ENCODE peak calls at places on chromosomes 11 and 22, in five cellular contexts. G is CD4-positive, alpha-beta T cell; L is choroid plexus epithelial cell; Y is dorsolateral prefrontal cortex; V is progenitor cell of endocrine pancreas. J is an unnamed sample.
A peak's percentile ranks its signal among the peaks of the same experiment; 100 is the strongest.

GRCh38 chr11:129960216-129961214 is 42.1 kb downstream of the PRDM10 start:
- DNase-seq in G (no peak), L (peak; percentile 91), Y (no peak), V (no peak), J (peak; percentile 22)

GRCh38 chr11:64352099-64353005 is 6.6 kb upstream of the RPS6KA4 start:
- DNase-seq in G (no peak), L (no peak), Y (no peak), V (no peak), J (no peak)

GRCh38 chr11:132300283-132300682 is 929.9 kb downstream of the NTM start:
- DNase-seq in G (no peak), L (peak; percentile 52), Y (no peak), V (no peak), J (no peak)

GRCh38 chr11:14538271-14538925 is 18.2 kb upstream of the PSMA1 start:
- DNase-seq in G (no peak), L (no peak), Y (no peak), V (no peak), J (no peak)

GRCh38 chr22:36184433-36185035 is 17.1 kb downstream of the APOL4 start:
- DNase-seq in G (no peak), L (peak; percentile 63), Y (peak; percentile 80), V (no peak), J (no peak)

GRCh38 chr11:93648168-93648567 is 13.3 kb upstream of the CEP295 start:
- DNase-seq in G (no peak), L (peak; percentile 72), Y (no peak), V (no peak), J (no peak)

GRCh38 chr11:12028303-12028702 is 19.9 kb upstream of the DKK3 start:
- DNase-seq in G (no peak), L (no peak), Y (no peak), V (no peak), J (no peak)

GRCh38 chr22:37802310-37803194 is 5.2 kb upstream of the GCAT start:
- DNase-seq in G (no peak), L (peak; percentile 60), Y (no peak), V (peak; percentile 51), J (peak; percentile 65)

GRCh38 chr11:94224078-94224477 is 80.3 kb upstream of the IZUMO1R start:
- DNase-seq in G (no peak), L (no peak), Y (no peak), V (no peak), J (no peak)

GRCh38 chr11:63212742-63213141 is 30.7 kb downstream of the SLC22A25 start:
- DNase-seq in G (no peak), L (peak; percentile 38), Y (no peak), V (no peak), J (peak; percentile 24)

GRCh38 chr11:72783144-72783910 is 10.5 kb downstream of the STARD10 start:
- DNase-seq in G (no peak), L (no peak), Y (no peak), V (no peak), J (no peak)

DNA sequence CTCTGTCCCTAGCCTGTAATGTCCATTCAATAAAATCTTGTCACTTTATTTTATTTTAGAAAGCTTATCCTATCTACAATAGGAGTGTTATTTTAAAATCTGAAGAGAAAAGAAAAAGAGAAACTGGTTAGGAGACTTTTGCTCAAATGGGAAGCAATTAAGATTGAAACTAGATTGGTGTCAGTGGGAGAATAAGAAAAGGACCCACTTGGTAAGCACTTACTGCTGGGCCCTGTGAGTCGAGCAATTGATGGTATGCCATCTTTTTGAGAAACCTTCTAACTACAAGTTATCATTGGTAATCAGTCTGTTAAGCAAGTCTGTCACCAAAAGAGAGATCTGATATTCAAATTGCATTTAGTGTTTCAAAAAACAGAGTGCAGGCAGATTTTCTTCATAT is 258.4 kb downstream of the GRM5 start:
- DNase-seq in G (no peak), L (no peak), Y (no peak), V (no peak), J (no peak)
- TF ChIP-seq CTCF in G (no peak), L (no peak), Y (no peak), V (no peak), J (no peak)

DNA sequence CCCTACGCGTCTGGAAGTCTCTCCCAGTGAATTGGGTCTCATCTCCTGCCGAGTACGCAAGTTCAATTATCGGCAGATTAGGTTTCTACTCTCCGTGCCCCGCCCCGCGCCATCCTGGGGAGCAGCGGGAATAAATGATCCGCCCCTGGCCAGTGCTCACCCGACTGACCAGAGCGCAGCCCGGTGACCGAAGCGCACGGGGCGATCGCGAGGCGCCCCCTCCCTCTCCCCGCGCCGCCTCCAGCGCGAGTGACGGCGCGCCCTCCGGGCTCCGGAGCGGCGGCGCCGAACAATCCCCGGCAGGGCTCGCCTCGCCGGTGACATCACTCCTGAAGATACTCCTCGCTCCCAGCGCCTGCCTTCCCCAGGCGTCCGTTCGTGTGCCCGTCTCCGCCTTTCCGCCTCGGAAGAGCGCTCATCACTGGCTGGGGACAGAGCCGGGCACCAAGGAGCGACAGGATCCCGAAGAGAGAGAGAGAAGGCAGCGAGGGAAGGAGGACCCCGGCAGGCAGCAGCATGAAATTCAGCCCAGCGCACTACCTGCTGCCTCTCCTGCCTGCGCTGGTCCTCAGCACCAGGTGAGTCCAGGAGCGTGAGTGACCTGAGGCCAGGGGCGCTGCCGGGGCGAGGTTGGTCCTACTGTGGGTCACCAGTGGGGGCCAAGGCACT is at the start of gene LUZP2:
- DNase-seq in G (no peak), L (peak; percentile 37), Y (peak; percentile 30), V (peak; percentile 37), J (peak; percentile 53)
- TF ChIP-seq CTCF in G (no peak), L (peak; percentile 31), Y (no peak), V (peak; percentile 40), J (no peak)

GRCh38 chr11:59676205-59676604 is 7.4 kb upstream of the PATL1 start:
- DNase-seq in G (no peak), L (peak; percentile 13), Y (no peak), V (no peak), J (no peak)

GRCh38 chr11:59680287-59681154 is 11.7 kb upstream of the PATL1 start:
- DNase-seq in G (peak; percentile 34), L (peak; percentile 93), Y (no peak), V (peak; percentile 42), J (peak; percentile 77)

GRCh38 chr11:59678813-59679165 is 10.0 kb upstream of the PATL1 start:
- DNase-seq in G (no peak), L (no peak), Y (no peak), V (no peak), J (no peak)

GRCh38 chr11:59679347-59679746 is 10.5 kb upstream of the PATL1 start:
- DNase-seq in G (no peak), L (no peak), Y (no peak), V (no peak), J (no peak)

GRCh38 chr11:59678118-59678812 is 9.4 kb upstream of the PATL1 start:
- DNase-seq in G (no peak), L (peak; percentile 21), Y (no peak), V (no peak), J (no peak)
- TF ChIP-seq CTCF in G (no peak), L (no peak), Y (no peak), V (no peak), J (no peak)

DNA sequence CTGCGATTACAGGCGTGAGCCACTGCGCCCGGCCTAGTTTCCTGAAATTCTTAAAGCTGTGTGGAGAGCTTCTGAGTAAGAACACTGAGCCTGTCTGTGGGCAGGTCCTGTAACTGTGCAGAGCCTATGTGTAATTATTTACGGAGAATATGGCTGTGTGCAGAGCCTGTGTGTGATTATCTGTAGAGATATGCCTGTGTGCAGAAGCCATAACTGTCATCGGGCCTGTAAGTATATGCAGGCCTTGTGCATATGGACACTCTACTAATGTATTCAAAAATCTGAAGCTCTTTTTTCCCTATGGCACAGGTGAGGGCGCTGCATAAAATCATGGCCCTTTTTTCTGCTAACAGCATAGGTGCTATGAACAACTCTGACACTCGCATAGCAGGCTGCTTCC is at the start of gene OR52B6:
- DNase-seq in G (no peak), L (no peak), Y (no peak), V (no peak), J (no peak)
- TF ChIP-seq CTCF in G (no peak), L (no peak), Y (no peak), V (no peak), J (no peak)